ENCODE peak calls at places on chromosomes 11 and 22, in four cellular contexts. One of them, this sample, is unnamed.

GRCh38 chr11:123194308-123195181 is 503 bp downstream of the CLMP start:
- DNase-seq in psoas muscle: peak; percentile 28
- DNase-seq in ascending aorta: peak; percentile 75
- DNase-seq in endodermal cell: peak; percentile 88
- DNase-seq in this sample: no peak

GRCh38 chr11:127493330-127493729 is 492.8 kb upstream of the KIRREL3 start:
- DNase-seq in endodermal cell: peak; percentile 52
- DNase-seq in psoas muscle: no peak
- DNase-seq in ascending aorta: no peak
- DNase-seq in this sample: no peak

GRCh38 chr11:133934599-133935550 is 21.9 kb downstream of the IGSF9B start:
- DNase-seq in psoas muscle: no peak
- DNase-seq in ascending aorta: no peak
- DNase-seq in endodermal cell: peak; percentile 66
- DNase-seq in this sample: no peak

GRCh38 chr11:104000798-104001197 is 35.6 kb upstream of the DDI1 start:
- DNase-seq in ascending aorta: no peak
- DNase-seq in psoas muscle: no peak
- DNase-seq in endodermal cell: no peak
- DNase-seq in this sample: no peak

GRCh38 chr11:92941676-92942571 is 27.5 kb upstream of the MTNR1B start:
- DNase-seq in ascending aorta: no peak
- DNase-seq in psoas muscle: no peak
- DNase-seq in endodermal cell: no peak
- DNase-seq in this sample: no peak

GRCh38 chr22:40408718-40409612 is 38.6 kb downstream of the SGSM3 start:
- DNase-seq in psoas muscle: no peak
- DNase-seq in endodermal cell: no peak
- DNase-seq in ascending aorta: peak; percentile 63
- DNase-seq in this sample: no peak

GRCh38 chr22:47354668-47355387 is 592.4 kb downstream of the TBC1D22A start:
- DNase-seq in ascending aorta: no peak
- DNase-seq in endodermal cell: peak; percentile 8
- DNase-seq in psoas muscle: no peak
- DNase-seq in this sample: no peak

GRCh38 chr11:115141221-115141620 is 363.0 kb downstream of the CADM1 start:
- DNase-seq in endodermal cell: no peak
- DNase-seq in ascending aorta: no peak
- DNase-seq in psoas muscle: no peak
- DNase-seq in this sample: no peak

GRCh38 chr11:62925308-62925707 is 4.1 kb upstream of the CHRM1 start:
- DNase-seq in endodermal cell: peak; percentile 88
- DNase-seq in ascending aorta: no peak
- DNase-seq in psoas muscle: no peak
- DNase-seq in this sample: no peak

GRCh38 chr22:37930270-37930951 is 23.0 kb downstream of the C22orf23 start:
- DNase-seq in psoas muscle: no peak
- DNase-seq in ascending aorta: no peak
- DNase-seq in endodermal cell: peak; percentile 79
- DNase-seq in this sample: no peak

GRCh38 chr11:26510756-26511155 is 61.3 kb downstream of the MUC15 start:
- DNase-seq in psoas muscle: no peak
- DNase-seq in endodermal cell: no peak
- DNase-seq in ascending aorta: no peak
- DNase-seq in this sample: no peak

GRCh38 chr11:71440021-71440755 is 8.0 kb downstream of the DHCR7 start:
- DNase-seq in endodermal cell: no peak
- DNase-seq in ascending aorta: no peak
- DNase-seq in psoas muscle: no peak
- DNase-seq in this sample: no peak

GRCh38 chr11:44977493-44977984 is 26.9 kb upstream of the TP53I11 start:
- DNase-seq in ascending aorta: no peak
- DNase-seq in psoas muscle: no peak
- DNase-seq in endodermal cell: peak; percentile 85
- DNase-seq in this sample: no peak

GRCh38 chr11:112639469-112639868 is 321.8 kb upstream of the NCAM1 start:
- DNase-seq in endodermal cell: no peak
- DNase-seq in ascending aorta: no peak
- DNase-seq in psoas muscle: no peak
- DNase-seq in this sample: no peak

GRCh38 chr11:112650568-112650967 is 310.7 kb upstream of the NCAM1 start:
- DNase-seq in psoas muscle: no peak
- DNase-seq in endodermal cell: no peak
- DNase-seq in ascending aorta: no peak
- DNase-seq in this sample: no peak

GRCh38 chr11:112644410-112645131 is 316.6 kb upstream of the NCAM1 start:
- DNase-seq in endodermal cell: no peak
- DNase-seq in psoas muscle: no peak
- DNase-seq in ascending aorta: no peak
- DNase-seq in this sample: no peak
- H3K4me1 ChIP-seq in endodermal cell: no peaks in the 10 kb centered on the region
- H3K4me1 ChIP-seq in psoas muscle: no peaks in the 10 kb centered on the region
- H3K4me1 ChIP-seq in ascending aorta: no peaks in the 10 kb centered on the region
- H3K4me1 ChIP-seq in this sample: no peaks in the 10 kb centered on the region

DNA sequence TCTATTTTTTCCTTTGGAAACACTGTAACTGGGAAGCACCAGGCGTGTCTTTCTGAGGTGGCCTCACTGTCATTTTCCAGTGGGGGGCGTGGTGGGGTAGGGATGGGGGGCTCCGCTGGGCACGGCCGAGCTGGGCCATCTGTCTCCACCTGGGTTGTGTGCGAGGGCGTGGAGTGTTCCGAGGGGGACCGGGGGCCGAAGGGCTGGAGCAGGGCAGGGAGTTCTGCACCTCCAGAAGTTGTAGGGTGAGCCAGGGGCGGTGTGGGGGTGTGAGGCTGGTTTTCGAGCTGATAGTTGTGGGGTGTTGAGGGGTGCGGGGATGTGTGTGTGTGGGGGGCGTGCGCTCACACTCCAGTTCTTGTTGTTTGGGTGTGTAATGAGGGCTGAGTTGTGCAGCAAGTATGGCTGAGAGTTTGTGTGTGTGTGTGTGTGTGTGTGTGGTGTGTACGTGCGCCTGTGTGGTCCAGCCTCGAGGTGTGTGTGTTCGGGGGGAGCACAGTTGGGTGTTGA is 10.8 kb downstream of the YPEL4 start:
- DNase-seq in psoas muscle: no peak
- DNase-seq in endodermal cell: peak; percentile 77
- DNase-seq in ascending aorta: no peak
- DNase-seq in this sample: no peak
- TF ChIP-seq CTCF in psoas muscle: no peak
- TF ChIP-seq CTCF in endodermal cell: no peak
- TF ChIP-seq CTCF in ascending aorta: no peak
- TF ChIP-seq CTCF in this sample: no peak

GRCh38 chr11:579830-580601 is 3.7 kb downstream of the PHRF1 start:
- DNase-seq in psoas muscle: no peak
- DNase-seq in ascending aorta: no peak
- DNase-seq in endodermal cell: peak; percentile 40
- DNase-seq in this sample: no peak

GRCh38 chr11:576791-577610 is 731 bp downstream of the PHRF1 start:
- DNase-seq in psoas muscle: no peak
- DNase-seq in endodermal cell: no peak
- DNase-seq in ascending aorta: no peak
- DNase-seq in this sample: no peak

GRCh38 chr11:575996-576756 is at the start of gene PHRF1:
- DNase-seq in ascending aorta: peak; percentile 96
- DNase-seq in endodermal cell: no peak
- DNase-seq in psoas muscle: peak; percentile 96
- DNase-seq in this sample: peak; percentile 74

GRCh38 chr11:577611-577894 is 1.3 kb downstream of the PHRF1 start:
- DNase-seq in psoas muscle: no peak
- DNase-seq in endodermal cell: no peak
- DNase-seq in ascending aorta: no peak
- DNase-seq in this sample: no peak

GRCh38 chr11:578276-579035 is 2.2 kb downstream of the PHRF1 start:
- DNase-seq in ascending aorta: no peak
- DNase-seq in psoas muscle: no peak
- DNase-seq in endodermal cell: no peak
- DNase-seq in this sample: no peak
- H3K4me1 ChIP-seq in ascending aorta: peaks cover 38% of the 10 kb centered on the region
- H3K4me1 ChIP-seq in psoas muscle: peaks cover 46% of the 10 kb centered on the region
- H3K4me1 ChIP-seq in endodermal cell: peaks cover 26% of the 10 kb centered on the region
- H3K4me1 ChIP-seq in this sample: peaks cover 43% of the 10 kb centered on the region

DNA sequence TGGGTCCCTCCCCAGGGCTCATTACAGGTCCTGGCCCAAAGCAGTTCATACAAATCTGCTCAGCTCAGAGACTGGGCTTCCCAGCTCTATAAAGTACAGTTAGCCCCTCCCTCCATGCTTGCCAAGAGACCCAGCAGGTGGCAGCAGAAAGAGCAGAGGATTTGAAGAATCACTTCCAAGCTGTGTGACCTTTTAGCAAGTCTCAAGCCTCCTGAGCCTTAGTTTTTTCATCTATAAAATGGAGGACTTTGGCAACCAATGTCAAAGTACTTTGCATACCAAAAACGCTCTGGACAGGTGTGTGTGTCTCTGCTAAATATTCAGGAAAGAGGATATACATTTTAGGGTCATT is 26.6 kb downstream of the RELT start:
- DNase-seq in endodermal cell: peak; percentile 60
- DNase-seq in ascending aorta: no peak
- DNase-seq in psoas muscle: no peak
- DNase-seq in this sample: no peak
- TF ChIP-seq CTCF in endodermal cell: peak; percentile 34
- TF ChIP-seq CTCF in ascending aorta: no peak
- TF ChIP-seq CTCF in psoas muscle: no peak
- TF ChIP-seq CTCF in this sample: no peak

DNA sequence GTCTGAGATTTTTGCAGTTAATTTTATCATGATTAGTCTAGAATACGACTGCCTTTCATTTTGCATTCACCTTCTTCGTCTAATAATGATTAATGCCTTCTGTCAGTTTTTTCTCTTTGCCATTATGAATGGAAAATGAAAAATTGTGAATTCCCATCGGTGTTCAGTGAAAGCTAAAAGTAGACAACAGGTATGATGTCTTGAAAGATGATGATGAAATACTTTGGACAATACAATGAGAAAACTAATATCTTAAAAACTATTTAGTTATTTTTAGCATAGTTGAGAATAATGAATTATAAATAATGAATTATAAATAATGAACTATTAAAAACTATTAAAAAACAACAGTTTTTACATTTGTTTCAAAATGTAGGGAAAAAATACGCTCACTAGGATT is 5.0 kb downstream of the C11orf58 start:
- DNase-seq in ascending aorta: no peak
- DNase-seq in endodermal cell: no peak
- DNase-seq in psoas muscle: no peak
- DNase-seq in this sample: no peak
- H3K4me1 ChIP-seq in ascending aorta: peaks cover 16% of the 10 kb centered on the region
- H3K4me1 ChIP-seq in endodermal cell: peaks cover 5% of the 10 kb centered on the region
- H3K4me1 ChIP-seq in psoas muscle: peaks cover 79% of the 10 kb centered on the region
- H3K4me1 ChIP-seq in this sample: peaks cover 12% of the 10 kb centered on the region

DNA sequence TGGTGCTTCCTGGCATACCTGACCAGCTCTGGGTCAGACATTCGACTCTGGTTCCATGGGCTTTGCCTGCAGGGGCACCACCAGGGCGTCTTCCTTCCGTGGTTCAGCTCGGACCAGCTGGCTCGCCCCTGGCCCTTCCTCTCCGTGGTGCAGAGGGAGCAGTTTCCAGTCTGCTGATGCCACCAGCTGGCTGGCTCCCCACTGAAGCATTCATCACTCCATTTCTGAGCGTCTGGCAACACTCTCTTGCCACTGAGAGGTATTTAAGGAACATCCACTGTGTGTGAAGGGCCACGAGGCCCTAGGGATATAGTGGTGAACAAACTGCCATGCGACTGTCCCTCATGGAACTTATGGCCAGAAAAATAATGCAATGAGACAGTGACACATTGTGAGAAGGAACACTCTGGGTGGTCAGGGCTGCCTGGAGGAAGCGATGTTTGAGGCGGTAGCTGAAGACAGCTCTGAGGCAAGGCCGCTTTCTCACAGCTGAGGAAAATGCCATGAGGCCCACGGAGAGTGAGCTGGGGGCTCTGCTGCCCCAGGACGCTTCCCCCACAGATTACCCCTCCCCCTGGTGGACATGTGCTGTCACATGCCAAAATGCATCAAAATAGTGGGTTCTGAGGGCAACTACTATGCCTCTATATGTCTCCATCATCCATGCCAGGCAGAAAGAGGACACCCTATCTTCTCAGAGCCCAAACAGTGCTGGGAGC is 44.9 kb upstream of the ARFGAP3 start:
- DNase-seq in ascending aorta: no peak
- DNase-seq in endodermal cell: no peak
- DNase-seq in psoas muscle: peak; percentile 50
- DNase-seq in this sample: no peak
- TF ChIP-seq CTCF in ascending aorta: no peak
- TF ChIP-seq CTCF in endodermal cell: peak; percentile 63
- TF ChIP-seq CTCF in psoas muscle: peak; percentile 14
- TF ChIP-seq CTCF in this sample: peak; percentile 24

This sample was measured in esophagus squamous epithelium.